ENCODE peak calls at places on chromosome 17, in six cellular contexts. V is stimulated activated naive CD8-positive, alpha-beta T cell treated with anti-CD3 and anti-CD28 coated beads, Interleukin-15, Interleukin-2, amounts not matched to agents 100 U/mL and 50 U/mL, for 24 hours; M is lower lobe of right lung; W is NCI-H460; X is stimulated activated CD4-positive, alpha-beta T cell treated with anti-CD3 and anti-CD28 coated beads, Interleukin-1b, Interleukin-23, amount 100 ng/mL, for 24 hours; E is T47D. O is an unnamed sample.

GRCh38 chr17:77382356-77382911 is 241.7 kb downstream of the SEC14L1 start:
- DNase-seq in E (no peak), X (no peak), W (no peak), V (peak), M (no peak), O (no peak)

GRCh38 chr17:78251773-78252103 is 20.3 kb downstream of the TMEM235 start:
- DNase-seq in X (no peak), E (no peak), M (no peak), W (no peak), V (no peak), O (no peak)

GRCh38 chr17:2967515-2967914 is 95.9 kb downstream of the OR1D5 start:
- DNase-seq in V (no peak), M (no peak), E (no peak), X (no peak), W (no peak), O (no peak)

GRCh38 chr17:3208484-3208883 is 1.0 kb downstream of the OR1A1 start:
- DNase-seq in W (no peak), M (no peak), E (no peak), X (no peak), V (no peak), O (no peak)

GRCh38 chr17:62094175-62094574 is 29.1 kb upstream of the MED13 start:
- DNase-seq in E (no peak), M (no peak), X (no peak), V (no peak), W (no peak), O (no peak)

GRCh38 chr17:41048441-41048840 is 1.3 kb upstream of the KRTAP2-1 start:
- DNase-seq in V (no peak), W (no peak), E (no peak), M (no peak), X (no peak), O (no peak)

GRCh38 chr17:76796081-76796480 is 58.2 kb downstream of the MFSD11 start:
- DNase-seq in W (no peak), M (no peak), E (no peak), V (no peak), X (no peak), O (no peak)

GRCh38 chr17:44607836-44608690 is 48.2 kb upstream of the MEIOC start:
- DNase-seq in E (no peak), V (no peak), W (no peak), M (no peak), X (no peak), O (no peak)

GRCh38 chr17:2086306-2086705 is 31.4 kb downstream of the HIC1 start:
- DNase-seq in X (no peak), M (no peak), W (no peak), E (no peak), V (no peak), O (no peak)

O was measured in NCI-H2029 treated with DMSO at 0.1 percent for 48 hours.